ENCODE peak calls at places on chromosomes 12 and 14, in nine cellular contexts. S is GM19239; V is H9; M is psoas muscle; Q is myocyte; X is WTC11; R is AG10803; J is stimulated activated CD8-positive, alpha-beta memory T cell treated with anti-CD3 and anti-CD28 coated beads, Interleukin-7, amount 100 ng/mL, for 1 hour; W is fibroblast of pulmonary artery. T is an unnamed sample.

GRCh38 chr12:44915958-44916357 is 39.8 kb upstream of the NELL2 start:
- DNase-seq in S (no peak), V (no peak), M (no peak), Q (no peak), X (no peak), R (no peak), J (no peak), W (no peak), T (no peak)

GRCh38 chr12:72995616-72996015 is 723.4 kb downstream of the TRHDE start:
- DNase-seq in S (no peak), V (no peak), M (no peak), Q (no peak), X (no peak), R (no peak), J (no peak), W (no peak), T (no peak)

GRCh38 chr12:111767362-111768158 is 827 bp downstream of the ALDH2 start:
- DNase-seq in S (no peak), V (no peak), M (no peak), Q (no peak), X (peak; percentile 47), R (peak; percentile 32), J (no peak), W (no peak), T (peak; percentile 68)

GRCh38 chr14:72812292-72812851 is 81.5 kb downstream of the DPF3 start:
- DNase-seq in S (no peak), V (peak; percentile 61), M (peak; percentile 84), Q (no peak), X (peak; percentile 27), R (no peak), J (no peak), W (no peak), T (no peak)

GRCh38 chr14:22994762-22995275 is 12.5 kb upstream of the AJUBA start:
- DNase-seq in S (no peak), V (peak; percentile 52), M (no peak), Q (peak; percentile 34), X (peak; percentile 32), R (peak; percentile 58), J (no peak), W (peak; percentile 66), T (peak; percentile 66)

GRCh38 chr12:5257763-5258475 is 174.0 kb upstream of the NTF3 start:
- DNase-seq in S (no peak), V (no peak), M (no peak), Q (no peak), X (no peak), R (peak; percentile 45), J (no peak), W (no peak), T (no peak)

GRCh38 chr12:19572920-19573558 is 133.7 kb downstream of the AEBP2 start:
- DNase-seq in S (no peak), V (peak; percentile 86), M (no peak), Q (peak; percentile 39), X (peak; percentile 57), R (peak; percentile 34), J (no peak), W (peak; percentile 70), T (peak; percentile 69)

GRCh38 chr12:93273834-93274705 is 103.7 kb upstream of the NUDT4 start:
- DNase-seq in S (no peak), V (no peak), M (no peak), Q (peak; percentile 8), X (no peak), R (no peak), J (no peak), W (no peak), T (no peak)

GRCh38 chr12:75526655-75527511 is 15.5 kb upstream of the KRR1 start:
- DNase-seq in S (peak; percentile 25), V (peak; percentile 45), M (no peak), Q (peak; percentile 96), X (peak; percentile 13), R (peak; percentile 71), J (no peak), W (peak; percentile 79), T (peak; percentile 71)

GRCh38 chr12:102917026-102917787 is at the start of gene PAH:
- DNase-seq in S (peak; percentile 16), V (peak; percentile 97), M (no peak), Q (no peak), X (peak; percentile 82), R (no peak), J (no peak), W (no peak), T (no peak)

GRCh38 chr12:96400631-96401060 is 407 bp upstream of the CDK17 start:
- DNase-seq in S (no peak), V (no peak), M (no peak), Q (peak; percentile 51), X (no peak), R (no peak), J (no peak), W (peak; percentile 61), T (peak; percentile 59)

GRCh38 chr12:124359671-124360581 is 65.0 kb downstream of the RFLNA start:
- DNase-seq in S (no peak), V (no peak), M (peak; percentile 96), Q (peak; percentile 80), X (no peak), R (peak; percentile 22), J (no peak), W (peak; percentile 46), T (no peak)

GRCh38 chr12:51320311-51320694 is 3.7 kb downstream of the BIN2 start:
- DNase-seq in S (no peak), V (no peak), M (no peak), Q (no peak), X (no peak), R (no peak), J (no peak), W (no peak), T (no peak)

GRCh38 chr12:122870867-122871664 is 24.9 kb downstream of the VPS37B start:
- DNase-seq in S (no peak), V (no peak), M (no peak), Q (peak; percentile 92), X (no peak), R (peak; percentile 61), J (no peak), W (peak; percentile 65), T (peak; percentile 79)

GRCh38 chr14:104870368-104871144 is 5.5 kb downstream of the CEP170B start:
- DNase-seq in S (no peak), V (peak; percentile 61), M (peak; percentile 26), Q (no peak), X (peak; percentile 70), R (no peak), J (peak; percentile 23), W (no peak), T (no peak)

GRCh38 chr12:38956337-38956736 is 50.9 kb upstream of the CPNE8 start:
- DNase-seq in S (no peak), V (no peak), M (no peak), Q (no peak), X (no peak), R (no peak), J (no peak), W (peak; percentile 46), T (no peak)

GRCh38 chr12:8081228-8081920 is 700 bp upstream of the NECAP1 start:
- DNase-seq in S (no peak), V (no peak), M (no peak), Q (peak; percentile 32), X (no peak), R (no peak), J (no peak), W (no peak), T (no peak)

GRCh38 chr12:103986823-103987222 is 21.2 kb downstream of the TDG start:
- DNase-seq in S (no peak), V (no peak), M (no peak), Q (peak; percentile 39), X (no peak), R (peak; percentile 62), J (no peak), W (peak; percentile 31), T (peak; percentile 34)

GRCh38 chr12:67981236-67982164 is 7.7 kb upstream of the IFNG-AS1 start:
- DNase-seq in S (no peak), V (no peak), M (no peak), Q (peak; percentile 87), X (no peak), R (peak; percentile 88), J (no peak), W (peak; percentile 59), T (peak; percentile 63)

GRCh38 chr12:42473130-42473529 is 116.4 kb downstream of the PRICKLE1 start:
- DNase-seq in S (no peak), V (no peak), M (no peak), Q (no peak), X (no peak), R (peak; percentile 81), J (no peak), W (peak; percentile 45), T (peak; percentile 64)

GRCh38 chr14:35346738-35347322 is 54.6 kb downstream of the PSMA6 start:
- DNase-seq in S (no peak), V (peak; percentile 20), M (no peak), Q (no peak), X (no peak), R (no peak), J (no peak), W (no peak), T (no peak)

GRCh38 chr14:43540948-43541347 is 966.1 kb downstream of the FSCB start:
- DNase-seq in S (no peak), V (peak; percentile 89), M (no peak), Q (no peak), X (peak; percentile 77), R (no peak), J (no peak), W (no peak), T (no peak)

GRCh38 chr12:79691299-79692248 is 810 bp upstream of the PAWR start:
- DNase-seq in S (no peak), V (no peak), M (no peak), Q (peak; percentile 67), X (no peak), R (peak; percentile 89), J (no peak), W (peak; percentile 85), T (peak; percentile 85)

GRCh38 chr12:115983226-115983798 is 294.2 kb downstream of the MED13L start:
- DNase-seq in S (no peak), V (peak; percentile 76), M (no peak), Q (no peak), X (peak; percentile 73), R (no peak), J (no peak), W (no peak), T (no peak)

GRCh38 chr12:8157484-8158198 is 826 bp downstream of the ZNF705A start:
- DNase-seq in S (no peak), V (no peak), M (no peak), Q (no peak), X (no peak), R (no peak), J (no peak), W (no peak), T (no peak)

GRCh38 chr12:65858831-65859230 is 34.5 kb downstream of the HMGA2 start:
- DNase-seq in S (no peak), V (no peak), M (no peak), Q (no peak), X (no peak), R (peak; percentile 65), J (no peak), W (peak; percentile 60), T (peak; percentile 73)

GRCh38 chr14:104953896-104954656 is 24.1 kb downstream of the AHNAK2 start:
- DNase-seq in S (no peak), V (no peak), M (no peak), Q (no peak), X (no peak), R (no peak), J (no peak), W (no peak), T (no peak)

GRCh38 chr12:94242871-94243270 is 94.5 kb downstream of the PLXNC1 start:
- DNase-seq in S (no peak), V (no peak), M (no peak), Q (peak; percentile 17), X (no peak), R (no peak), J (no peak), W (no peak), T (no peak)

GRCh38 chr12:10069099-10069498 is 29.7 kb downstream of the CLEC1A start:
- DNase-seq in S (no peak), V (no peak), M (no peak), Q (no peak), X (no peak), R (peak; percentile 64), J (no peak), W (peak; percentile 3), T (peak; percentile 51)

GRCh38 chr12:68908076-68908475 is 24.9 kb downstream of the CPM start:
- DNase-seq in S (no peak), V (no peak), M (no peak), Q (no peak), X (no peak), R (no peak), J (no peak), W (no peak), T (no peak)

GRCh38 chr12:113302925-113303640 is 31.8 kb downstream of the SLC8B1 start:
- DNase-seq in S (no peak), V (no peak), M (peak; percentile 18), Q (no peak), X (no peak), R (no peak), J (no peak), W (no peak), T (no peak)